ENCODE peak calls at places on chromosome 2, in seven cellular contexts. S is heart right ventricle, C is left ventricle myocardium inferior, L is psoas muscle, O is OCI-LY7, R is tibial artery, Y is colonic mucosa. D is an unnamed sample. For H3K4me1, the result is how much of the 10 kb centered on the place peaks cover.

GRCh38 chr2:19577668-19578067 is 219.2 kb upstream of the OSR1 start:
- DNase-seq in S (no peak), C (no peak), L (no peak), O (no peak), R (no peak), Y (no peak), D (no peak)

GRCh38 chr2:28387082-28387960 is 5.3 kb upstream of the FOSL2 start:
- DNase-seq in S (no peak), C (no peak), L (no peak), O (no peak), R (no peak), Y (no peak), D (no peak)

GRCh38 chr2:8337321-8337720 is 344.5 kb upstream of the ID2 start:
- DNase-seq in S (no peak), C (no peak), L (no peak), O (peak), R (no peak), Y (no peak), D (no peak)

GRCh38 chr2:202147775-202148174 is 74.7 kb downstream of the KIAA2012 start:
- DNase-seq in S (no peak), C (no peak), L (no peak), O (no peak), R (no peak), Y (no peak), D (no peak)

GRCh38 chr2:33115196-33115595 is 168.4 kb downstream of the LTBP1 start:
- DNase-seq in S (no peak), C (no peak), L (no peak), O (no peak), R (no peak), Y (no peak), D (no peak)

GRCh38 chr2:52934354-52934898 is 833.2 kb upstream of the CHAC2 start:
- DNase-seq in S (no peak), C (no peak), L (no peak), O (no peak), R (no peak), Y (no peak), D (no peak)

GRCh38 chr2:119753041-119753929 is 6.4 kb upstream of the PTPN4 start:
- DNase-seq in S (no peak), C (no peak), L (no peak), O (peak), R (no peak), Y (peak), D (no peak)

GRCh38 chr2:24973812-24974211 is 2.1 kb upstream of the DNAJC27 start:
- DNase-seq in S (no peak), C (no peak), L (no peak), O (no peak), R (no peak), Y (no peak), D (no peak)

GRCh38 chr2:217049376-217049775 is 189.5 kb upstream of the TNP1 start:
- DNase-seq in S (no peak), C (no peak), L (no peak), O (no peak), R (no peak), Y (no peak), D (peak)

GRCh38 chr2:239265681-239266435 is 135.0 kb downstream of the HDAC4 start:
- DNase-seq in S (no peak), C (no peak), L (no peak), O (no peak), R (no peak), Y (no peak), D (no peak)
- H3K4me1 ChIP-seq in S (half or more), C (half or more), L (half or more), O (under half), R (under half), Y (under half), D (half or more)

GRCh38 chr2:61065706-61066688 is at the start of gene SANBR:
- DNase-seq in S (peak), C (peak), L (peak), O (peak), R (peak), Y (peak), D (peak)
- TF ChIP-seq CTCF in S (peak), C (peak), L (no peak), O (no peak), R (no peak), Y (no peak), D (no peak)

GRCh38 chr2:170492010-170492409 is 223.1 kb upstream of the SP5 start:
- DNase-seq in S (no peak), C (no peak), L (no peak), O (no peak), R (no peak), Y (peak), D (no peak)
- H3K27ac ChIP-seq in S (no peak), C (no peak), L (no peak), O (no peak), R (no peak), Y (no peak), D (no peak)

GRCh38 chr2:150467641-150467963 is 19.9 kb downstream of the RND3 start:
- DNase-seq in S (no peak), C (no peak), L (no peak), O (no peak), R (no peak), Y (no peak), D (no peak)

GRCh38 chr2:150472122-150472899 is 15.2 kb downstream of the RND3 start:
- DNase-seq in S (peak), C (peak), L (peak), O (no peak), R (peak), Y (peak), D (peak)

GRCh38 chr2:150470435-150470834 is 17.0 kb downstream of the RND3 start:
- DNase-seq in S (no peak), C (no peak), L (no peak), O (no peak), R (no peak), Y (no peak), D (no peak)

GRCh38 chr2:150468350-150468960 is 19.0 kb downstream of the RND3 start:
- DNase-seq in S (no peak), C (no peak), L (no peak), O (no peak), R (no peak), Y (no peak), D (no peak)

DNA sequence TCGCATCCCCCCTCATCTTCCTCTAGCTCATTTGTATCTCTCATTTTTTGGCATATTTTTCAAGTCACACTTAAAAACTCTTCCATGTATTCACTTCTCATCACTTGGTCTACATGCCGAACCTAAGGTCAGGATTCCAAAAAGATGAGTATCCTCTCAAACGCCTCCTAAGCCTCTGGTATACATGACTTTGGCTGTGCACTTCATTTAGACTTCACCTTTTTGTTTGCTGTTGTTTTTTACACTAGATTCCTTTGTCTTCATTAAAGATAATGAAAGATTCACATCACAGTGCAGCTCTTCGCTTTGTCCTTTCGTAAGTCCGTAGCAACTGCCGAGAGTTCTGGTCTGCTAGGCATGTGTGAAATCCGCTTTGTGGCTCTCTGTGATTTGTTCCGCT is 17.8 kb downstream of the RND3 start:
- DNase-seq in S (no peak), C (no peak), L (no peak), O (no peak), R (no peak), Y (no peak), D (no peak)
- H3K4me1 ChIP-seq in S (under half), C (under half), L (under half), O (under half), R (under half), Y (under half), D (half or more)

DNA sequence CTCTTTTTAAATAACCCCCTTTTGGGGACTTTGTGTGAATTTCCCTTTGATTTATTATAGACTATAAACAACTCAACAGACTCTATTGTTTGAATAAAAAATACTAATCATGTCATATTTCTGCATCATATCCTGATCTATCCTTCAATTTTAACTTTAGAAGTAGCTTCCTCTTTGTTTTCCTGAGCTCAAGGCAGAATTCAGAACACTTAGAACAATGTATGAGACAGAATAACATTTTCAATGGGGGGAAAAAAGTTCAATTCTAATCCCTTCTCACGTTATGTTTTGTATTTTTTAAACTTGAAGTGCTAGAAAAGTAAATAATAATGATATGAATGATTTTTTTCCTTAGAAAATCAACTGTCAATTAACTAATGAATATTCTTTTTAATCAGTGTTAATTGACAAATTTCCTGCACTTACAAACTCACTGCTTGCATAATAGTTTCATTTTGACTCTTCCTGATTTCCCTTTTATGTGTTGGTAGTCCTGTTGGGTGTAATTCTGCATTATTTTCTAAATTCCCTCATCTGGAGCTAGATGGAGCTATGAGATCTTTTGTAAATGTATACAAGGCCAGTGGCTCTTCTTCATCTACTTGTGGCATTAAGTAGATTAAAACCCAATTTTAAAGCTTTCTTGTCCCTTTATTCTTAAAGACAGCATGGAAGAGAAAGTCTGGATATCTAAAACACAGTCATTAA is 326.1 kb downstream of the PARD3B start:
- DNase-seq in S (no peak), C (no peak), L (no peak), O (no peak), R (no peak), Y (no peak), D (no peak)
- TF ChIP-seq CTCF in S (peak), C (peak), L (peak), O (peak), R (peak), Y (peak), D (no peak)

GRCh38 chr2:216002274-216002673 is 11.1 kb downstream of the MREG start:
- DNase-seq in S (no peak), C (no peak), L (no peak), O (no peak), R (no peak), Y (no peak), D (no peak)
- H3K27ac ChIP-seq in S (no peak), C (no peak), L (no peak), O (no peak), R (no peak), Y (no peak), D (no peak)

GRCh38 chr2:69608109-69608508 is 35.4 kb downstream of the AAK1 start:
- DNase-seq in S (no peak), C (no peak), L (no peak), O (no peak), R (no peak), Y (no peak), D (no peak)
- H3K4me1 ChIP-seq in S (under half), C (half or more), L (under half), O (under half), R (under half), Y (under half), D (under half)